ENCODE peak calls at places on chromosomes 4 and X, in ten cellular contexts. B is cardiac muscle cell, C is BJ, H is cardiac fibroblast, J is heart right ventricle, G is ovary, O is left ventricle myocardium inferior, K is breast epithelium, Z is pancreas, I is OCI-LY7. D is an unnamed sample.

GRCh38 chr4:11487876-11488545 is 59.3 kb upstream of the HS3ST1 start:
- DNase-seq in G (no peak), B (no peak), Z (no peak), J (no peak), I (no peak), H (no peak), C (no peak), O (no peak), K (no peak), D (peak)

GRCh38 chr4:140344621-140345020 is 28.8 kb upstream of the SCOC start:
- DNase-seq in I (no peak), H (no peak), J (no peak), Z (peak), G (no peak), K (no peak), B (no peak), C (no peak), O (no peak), D (no peak)

GRCh38 chr4:128228778-128229457 is 58.7 kb downstream of the PGRMC2 start:
- DNase-seq in J (no peak), C (no peak), B (no peak), Z (no peak), G (no peak), H (peak), K (no peak), O (no peak), I (no peak), D (peak)

GRCh38 chr4:155759372-155760252 is 791 bp downstream of the GUCY1B1 start:
- DNase-seq in H (peak), G (peak), B (peak), K (no peak), O (peak), C (no peak), J (peak), Z (peak), I (no peak), D (peak)

GRCh38 chr4:48235050-48235449 is 34.6 kb downstream of the TEC start:
- DNase-seq in K (no peak), H (no peak), J (no peak), B (no peak), O (no peak), C (no peak), Z (no peak), G (no peak), I (no peak), D (no peak)

GRCh38 chr4:140222175-140222574 is 68.2 kb upstream of the MAML3 start:
- DNase-seq in O (no peak), I (no peak), H (peak), C (no peak), G (no peak), K (no peak), J (no peak), Z (no peak), B (no peak), D (no peak)

GRCh38 chr4:53131562-53131925 is 234.3 kb downstream of the SCFD2 start:
- DNase-seq in B (no peak), Z (no peak), C (no peak), G (no peak), O (no peak), J (no peak), K (no peak), H (peak), I (no peak), D (no peak)

GRCh38 chr4:85496933-85497332 is 22.0 kb downstream of the ARHGAP24 start:
- DNase-seq in J (no peak), Z (no peak), I (no peak), O (no peak), K (no peak), C (peak), B (no peak), H (peak), G (no peak), D (peak)

GRCh38 chrX:138885886-138886285 is 174.4 kb upstream of the FGF13 start:
- DNase-seq in I (no peak), B (no peak), J (no peak), Z (no peak), O (no peak), C (no peak), G (no peak), H (peak), K (no peak), D (peak)

GRCh38 chr4:22502895-22503814 is 12.7 kb downstream of the ADGRA3 start:
- DNase-seq in C (no peak), Z (no peak), I (no peak), B (no peak), G (no peak), J (no peak), H (peak), O (no peak), K (no peak), D (no peak)

GRCh38 chrX:40471965-40472648 is 108.7 kb upstream of the ATP6AP2 start:
- DNase-seq in C (peak), B (peak), K (peak), G (peak), H (peak), J (no peak), I (peak), Z (peak), O (no peak), D (peak)

GRCh38 chrX:19514791-19515614 is at the start of gene MAP3K15:
- DNase-seq in B (peak), H (peak), Z (peak), O (peak), I (no peak), G (peak), J (peak), K (no peak), C (no peak), D (peak)

GRCh38 chrX:57821703-57822375 is 88.4 kb downstream of the ZXDA start:
- DNase-seq in Z (no peak), C (no peak), K (no peak), I (peak), G (peak), B (peak), O (no peak), J (no peak), H (peak), D (peak)

GRCh38 chr4:154720123-154720522 is 23.7 kb upstream of the LRAT start:
- DNase-seq in O (no peak), G (no peak), I (no peak), C (no peak), B (no peak), Z (no peak), H (peak), J (no peak), K (no peak), D (no peak)

GRCh38 chr4:164956766-164957643 is 20.5 kb downstream of the TRIM61 start:
- DNase-seq in G (peak), I (peak), Z (peak), C (no peak), B (peak), J (peak), K (peak), O (peak), H (peak), D (peak)

GRCh38 chrX:34656467-34656841 is 631 bp downstream of the TMEM47 start:
- DNase-seq in C (no peak), G (peak), O (peak), H (no peak), Z (peak), K (no peak), I (no peak), J (peak), B (peak), D (no peak)

GRCh38 chrX:126770179-126770578 is 49.4 kb upstream of the PRR32 start:
- DNase-seq in H (peak), Z (no peak), C (no peak), G (no peak), I (peak), K (no peak), O (no peak), B (peak), J (no peak), D (no peak)

GRCh38 chr4:162791321-162791720 is 375.4 kb downstream of the NAF1 start:
- DNase-seq in G (no peak), C (no peak), Z (no peak), K (no peak), B (no peak), O (no peak), I (no peak), J (no peak), H (no peak), D (no peak)

GRCh38 chr4:26179316-26179760 is 141.5 kb upstream of the RBPJ start:
- DNase-seq in O (no peak), Z (no peak), K (no peak), H (no peak), B (no peak), J (no peak), C (no peak), I (no peak), G (no peak), D (no peak)

GRCh38 chr4:11323771-11324170 is 104.9 kb downstream of the HS3ST1 start:
- DNase-seq in G (no peak), I (no peak), O (no peak), J (no peak), K (no peak), C (no peak), H (no peak), Z (no peak), B (no peak), D (no peak)

GRCh38 chrX:149962859-149963757 is 24.8 kb upstream of the EOLA2 start:
- DNase-seq in I (peak), G (peak), J (no peak), O (no peak), H (peak), B (peak), C (no peak), Z (no peak), K (no peak), D (peak)

GRCh38 chrX:119013146-119013545 is 38.7 kb downstream of the LONRF3 start:
- DNase-seq in I (no peak), J (no peak), B (no peak), Z (no peak), G (no peak), C (no peak), H (no peak), O (no peak), K (no peak), D (no peak)

GRCh38 chrX:48540015-48540350 is 469 bp downstream of the TBC1D25 start:
- DNase-seq in B (peak), Z (no peak), J (peak), G (peak), I (no peak), H (peak), O (no peak), K (no peak), C (no peak), D (peak)

GRCh38 chrX:10189317-10190268 is 32.8 kb downstream of the CLCN4 start:
- DNase-seq in G (peak), Z (peak), J (peak), C (no peak), O (peak), K (peak), H (peak), I (peak), B (peak), D (peak)

GRCh38 chr4:2741626-2742025 is 14.5 kb downstream of the TNIP2 start:
- DNase-seq in I (no peak), K (no peak), J (no peak), C (no peak), O (no peak), B (no peak), Z (peak), H (peak), G (no peak), D (no peak)

GRCh38 chrX:23662853-23663252 is 4.4 kb upstream of the PRDX4 start:
- DNase-seq in Z (no peak), G (no peak), J (no peak), I (no peak), C (peak), B (no peak), H (peak), O (no peak), K (no peak), D (peak)

GRCh38 chrX:108165349-108166111 is 74.0 kb downstream of the ATG4A start:
- DNase-seq in H (peak), B (peak), J (no peak), C (no peak), K (no peak), Z (no peak), G (no peak), O (no peak), I (no peak), D (peak)
- TF ChIP-seq CTCF in H (peak), B (peak), J (peak), C (peak), K (no peak), Z (no peak), G (no peak), O (peak), I (peak), D (peak)

DNA sequence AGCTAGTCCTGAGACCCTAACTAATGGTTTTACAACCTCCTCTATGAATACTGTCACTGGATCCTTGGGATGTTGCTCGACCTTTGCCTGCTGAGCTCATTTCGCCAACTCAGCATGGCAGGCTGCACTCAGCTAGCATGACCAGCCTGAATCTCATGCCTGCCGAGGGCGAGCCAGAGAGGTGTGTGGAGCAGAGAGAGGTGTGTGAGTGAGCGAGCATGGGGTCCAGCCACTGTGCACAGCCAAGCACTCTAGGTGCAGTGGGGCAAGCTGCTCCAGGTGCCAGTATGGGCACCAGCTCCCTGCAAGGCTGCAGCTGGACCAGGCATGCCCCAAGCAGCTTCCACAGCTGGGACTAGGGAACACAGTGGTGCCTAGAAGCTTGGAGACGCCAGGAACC is 410.9 kb downstream of the PCDH10 start:
- DNase-seq in B (no peak), H (no peak), I (no peak), G (no peak), C (no peak), J (no peak), Z (peak), O (no peak), K (no peak), D (no peak)
- TF ChIP-seq CTCF in B (no peak), H (no peak), I (no peak), G (no peak), C (no peak), J (no peak), Z (no peak), O (no peak), K (no peak), D (no peak)

GRCh38 chrX:112803060-112803459 is 37.6 kb downstream of the AMOT start:
- DNase-seq in I (no peak), C (no peak), O (no peak), K (no peak), G (no peak), J (no peak), H (no peak), B (no peak), Z (no peak), D (no peak)
- TF ChIP-seq CTCF in I (no peak), C (no peak), O (no peak), K (no peak), G (no peak), J (no peak), H (no peak), B (no peak), Z (no peak), D (no peak)

DNA sequence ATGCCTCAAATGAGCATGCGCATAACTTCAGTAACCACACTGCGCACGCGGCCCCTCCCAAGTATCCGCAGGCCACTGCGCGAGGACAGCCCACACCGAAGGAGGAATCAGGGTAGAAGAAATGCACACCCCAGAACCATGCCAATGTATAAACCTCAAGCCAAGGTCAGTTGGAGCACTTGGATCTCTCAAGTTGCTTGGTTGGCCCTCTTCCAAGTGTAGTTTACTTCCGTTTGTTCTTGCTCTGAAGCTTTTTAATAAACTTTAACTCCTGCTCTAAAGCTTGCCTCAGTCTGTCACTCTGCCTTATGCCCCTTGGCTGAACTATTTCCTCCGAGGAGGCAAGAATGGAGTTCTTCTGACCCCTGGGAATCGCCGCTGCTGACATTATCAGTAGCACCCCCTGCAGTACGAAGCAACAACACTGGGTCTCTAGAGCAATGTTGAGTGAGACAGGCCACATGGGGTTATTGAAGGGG is 22.0 kb upstream of the SPINK2 start:
- DNase-seq in B (no peak), G (no peak), J (no peak), H (no peak), C (no peak), K (no peak), Z (no peak), I (no peak), O (no peak), D (peak)
- TF ChIP-seq CTCF in B (peak), G (no peak), J (no peak), H (no peak), C (no peak), K (no peak), Z (no peak), I (no peak), O (no peak), D (no peak)

GRCh38 chrX:133674726-133675470 is 259.6 kb upstream of the GPC4 start:
- DNase-seq in Z (no peak), O (no peak), J (no peak), K (no peak), B (peak), H (no peak), I (no peak), G (no peak), C (no peak), D (no peak)

GRCh38 chrX:133676344-133677122 is 261.2 kb upstream of the GPC4 start:
- DNase-seq in H (no peak), B (no peak), J (no peak), G (no peak), Z (no peak), K (no peak), O (no peak), I (no peak), C (no peak), D (no peak)

GRCh38 chrX:133681416-133681815 is 266.1 kb upstream of the GPC4 start:
- DNase-seq in Z (no peak), B (no peak), J (no peak), I (no peak), O (no peak), C (no peak), G (no peak), K (no peak), H (no peak), D (no peak)

GRCh38 chrX:133681897-133682296 is 266.6 kb upstream of the GPC4 start:
- DNase-seq in O (no peak), H (no peak), K (no peak), Z (no peak), J (no peak), B (no peak), I (no peak), G (no peak), C (no peak), D (no peak)

GRCh38 chrX:133677123-133678063 is 262.1 kb upstream of the GPC4 start:
- DNase-seq in B (no peak), G (no peak), Z (no peak), O (no peak), I (no peak), H (no peak), C (no peak), J (no peak), K (no peak), D (no peak)
- TF ChIP-seq CTCF in B (no peak), G (no peak), Z (no peak), O (no peak), I (no peak), H (no peak), C (no peak), J (no peak), K (no peak), D (no peak)

GRCh38 chr4:175560628-175561027 is 251.4 kb downstream of the GPM6A start:
- DNase-seq in G (no peak), J (no peak), H (peak), I (peak), Z (no peak), B (no peak), C (no peak), K (no peak), O (no peak), D (peak)
- TF ChIP-seq CTCF in G (no peak), J (peak), H (no peak), I (peak), Z (no peak), B (no peak), C (no peak), K (no peak), O (no peak), D (peak)

GRCh38 chr4:170008801-170009200 is 17.4 kb downstream of the MFAP3L start:
- DNase-seq in K (no peak), H (no peak), C (no peak), J (no peak), O (no peak), B (no peak), I (no peak), G (no peak), Z (no peak), D (no peak)

GRCh38 chr4:170009291-170009690 is 16.9 kb downstream of the MFAP3L start:
- DNase-seq in K (no peak), I (no peak), G (no peak), C (no peak), H (no peak), O (no peak), B (no peak), J (no peak), Z (no peak), D (no peak)

GRCh38 chr4:170005472-170005871 is 20.7 kb downstream of the MFAP3L start:
- DNase-seq in G (no peak), J (no peak), B (no peak), C (no peak), H (no peak), O (no peak), Z (no peak), K (no peak), I (no peak), D (no peak)

GRCh38 chr4:170007113-170007512 is 19.1 kb downstream of the MFAP3L start:
- DNase-seq in J (no peak), I (no peak), H (no peak), Z (no peak), K (no peak), G (no peak), B (no peak), C (no peak), O (no peak), D (no peak)

DNA sequence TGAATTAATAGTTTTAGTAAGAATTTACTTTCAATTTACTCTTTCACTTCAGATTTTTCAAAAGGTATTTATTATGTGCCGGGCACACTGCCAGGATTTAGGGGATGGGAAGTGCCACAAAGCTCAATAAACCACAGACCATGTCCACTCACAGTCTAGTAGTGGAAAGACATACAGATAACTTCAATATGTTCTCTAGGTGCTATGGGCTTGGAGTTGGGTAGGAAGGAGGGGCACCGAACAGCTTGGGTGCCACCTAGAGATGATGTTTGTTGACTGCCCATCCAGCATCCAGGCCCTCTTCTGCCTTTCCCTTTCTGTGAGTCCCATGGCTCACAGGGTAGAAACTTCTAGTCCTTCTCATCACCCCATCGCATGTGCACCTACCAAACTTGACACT is 17.8 kb downstream of the MFAP3L start:
- DNase-seq in O (no peak), G (no peak), B (no peak), C (no peak), K (no peak), I (no peak), H (peak), Z (no peak), J (no peak), D (no peak)
- TF ChIP-seq CTCF in O (no peak), G (no peak), B (no peak), C (no peak), K (no peak), I (no peak), H (no peak), Z (no peak), J (no peak), D (no peak)

DNA sequence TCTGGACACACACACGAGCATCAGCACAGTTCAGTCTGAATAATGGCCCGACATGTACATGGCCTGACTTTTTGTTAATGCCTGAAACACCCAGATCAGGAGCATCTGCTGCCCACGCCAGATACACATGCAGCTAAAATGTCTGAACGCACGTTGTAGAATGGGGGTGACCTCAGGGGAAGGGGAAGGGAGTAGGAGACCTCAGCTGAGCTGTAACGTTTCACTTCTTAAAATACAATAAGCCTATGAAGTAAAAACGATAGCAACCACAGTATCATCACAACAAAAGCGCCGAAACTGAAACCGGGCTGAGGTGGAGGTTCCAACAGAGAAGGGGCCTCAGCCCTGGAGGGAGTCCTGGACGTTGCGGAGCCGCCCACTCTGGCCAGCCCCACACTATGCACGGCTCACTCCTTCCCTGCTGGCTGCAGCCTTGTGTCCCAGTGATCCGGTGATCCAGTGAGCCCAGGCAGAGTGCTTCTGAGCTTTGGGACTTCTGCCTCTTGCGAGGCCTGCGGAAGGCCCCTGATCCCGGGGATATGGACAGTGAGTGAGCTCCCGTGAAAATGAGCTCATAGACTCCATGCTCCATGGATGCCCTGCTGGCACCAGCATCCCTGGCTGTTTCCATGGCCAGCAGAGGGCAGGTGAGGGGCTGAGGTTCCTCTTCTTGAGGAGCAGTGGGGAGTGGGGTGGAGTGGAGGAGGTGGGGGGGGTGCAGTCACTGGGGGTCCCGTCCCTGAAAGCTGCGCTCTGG is 52.0 kb downstream of the HMX1 start:
- DNase-seq in O (no peak), B (no peak), G (no peak), H (no peak), J (no peak), Z (peak), C (no peak), I (no peak), K (peak), D (no peak)
- TF ChIP-seq CTCF in O (no peak), B (no peak), G (no peak), H (no peak), J (no peak), Z (no peak), C (no peak), I (no peak), K (no peak), D (no peak)

D was measured in fibroblast of villous mesenchyme.